ENCODE peak calls at places on chromosomes 16 and 17, in eight cellular contexts. U is K562, G is GM12864, Q is kidney, N is EH, L is AML-193, S is cardiac fibroblast, V is adrenal gland. D is an unnamed sample.

GRCh38 chr17:64148699-64149098 is 18.8 kb upstream of the ERN1 start:
- DNase-seq in V (no peak), N (peak; percentile 35), U (no peak), L (no peak), S (no peak), G (no peak), Q (no peak), D (no peak)

GRCh38 chr17:29633886-29634285 is 11.2 kb upstream of the CORO6 start:
- DNase-seq in S (no peak), L (no peak), Q (no peak), U (no peak), N (no peak), G (no peak), V (no peak), D (no peak)

GRCh38 chr17:42034059-42034458 is 14.2 kb downstream of the NKIRAS2 start:
- DNase-seq in U (no peak), S (no peak), V (no peak), L (no peak), Q (no peak), N (no peak), G (no peak), D (no peak)

GRCh38 chr16:8905168-8905762 is 23.1 kb downstream of the LITAFD start:
- DNase-seq in G (no peak), S (peak; percentile 51), L (peak; percentile 51), U (no peak), V (no peak), Q (no peak), N (peak; percentile 44), D (no peak)

GRCh38 chr16:85492617-85492957 is 120.5 kb upstream of the GSE1 start:
- DNase-seq in S (peak; percentile 14), V (no peak), N (no peak), G (no peak), U (no peak), Q (no peak), L (no peak), D (no peak)

GRCh38 chr17:19991252-19991885 is 13.7 kb upstream of the AKAP10 start:
- DNase-seq in Q (no peak), L (no peak), U (no peak), N (no peak), V (no peak), S (no peak), G (no peak), D (no peak)

GRCh38 chr17:38925263-38925995 is at the start of gene LASP1NB:
- DNase-seq in L (no peak), U (no peak), G (no peak), V (no peak), S (peak; percentile 49), Q (no peak), N (peak; percentile 57), D (peak; percentile 79)

GRCh38 chr16:79294568-79294967 is 306.0 kb downstream of the MAF start:
- DNase-seq in U (no peak), V (no peak), G (no peak), L (no peak), S (no peak), Q (no peak), N (no peak), D (no peak)